ENCODE peak calls at places on chromosomes 11 and 22, in four cellular contexts. One of them, this sample, is unnamed.
A peak's percentile ranks its signal among the peaks of the same experiment; 100 is the strongest.

GRCh38 chr11:2581931-2582435 is 117.8 kb downstream of the KCNQ1OT1 start:
- DNase-seq in cardiac muscle cell: no peak
- DNase-seq in colonic mucosa: no peak
- DNase-seq in PC-9: no peak
- DNase-seq in this sample: peak; percentile 32

GRCh38 chr11:128294001-128294684 is 293.2 kb downstream of the ETS1 start:
- DNase-seq in cardiac muscle cell: no peak
- DNase-seq in colonic mucosa: no peak
- DNase-seq in PC-9: no peak
- DNase-seq in this sample: no peak

GRCh38 chr11:64007160-64007628 is 21.0 kb downstream of the OTUB1 start:
- DNase-seq in cardiac muscle cell: peak; percentile 49
- DNase-seq in colonic mucosa: peak; percentile 27
- DNase-seq in PC-9: no peak
- DNase-seq in this sample: no peak

GRCh38 chr11:36376315-36376887 is 80.3 kb downstream of the PRR5L start:
- DNase-seq in cardiac muscle cell: peak; percentile 22
- DNase-seq in colonic mucosa: peak; percentile 82
- DNase-seq in PC-9: no peak
- DNase-seq in this sample: no peak

GRCh38 chr11:72576661-72577060 is 97.6 kb downstream of the PDE2A start:
- DNase-seq in cardiac muscle cell: no peak
- DNase-seq in colonic mucosa: no peak
- DNase-seq in PC-9: no peak
- DNase-seq in this sample: peak; percentile 26

GRCh38 chr11:75562836-75563484 is 907 bp downstream of the SERPINH1 start:
- DNase-seq in cardiac muscle cell: peak; percentile 53
- DNase-seq in colonic mucosa: no peak
- DNase-seq in PC-9: peak; percentile 51
- DNase-seq in this sample: peak; percentile 56

GRCh38 chr11:62545437-62546243 is 966 bp downstream of the AHNAK start:
- DNase-seq in cardiac muscle cell: peak; percentile 84
- DNase-seq in colonic mucosa: peak; percentile 98
- DNase-seq in PC-9: peak; percentile 87
- DNase-seq in this sample: peak; percentile 93

GRCh38 chr11:66491315-66491935 is 11.2 kb downstream of the DPP3 start:
- DNase-seq in cardiac muscle cell: peak; percentile 34
- DNase-seq in colonic mucosa: no peak
- DNase-seq in PC-9: no peak
- DNase-seq in this sample: no peak

GRCh38 chr11:35337136-35337918 is 82.0 kb downstream of the SLC1A2 start:
- DNase-seq in cardiac muscle cell: no peak
- DNase-seq in colonic mucosa: no peak
- DNase-seq in PC-9: peak; percentile 99
- DNase-seq in this sample: no peak

GRCh38 chr11:67614730-67615454 is 8.2 kb downstream of the NDUFV1 start:
- DNase-seq in cardiac muscle cell: no peak
- DNase-seq in colonic mucosa: no peak
- DNase-seq in PC-9: no peak
- DNase-seq in this sample: no peak

GRCh38 chr22:49997932-49998717 is 14.4 kb downstream of the IL17REL start:
- DNase-seq in cardiac muscle cell: no peak
- DNase-seq in colonic mucosa: no peak
- DNase-seq in PC-9: peak; percentile 32
- DNase-seq in this sample: no peak

GRCh38 chr11:5291207-5291838 is 10.4 kb downstream of the OR51B4 start:
- DNase-seq in cardiac muscle cell: peak; percentile 23
- DNase-seq in colonic mucosa: no peak
- DNase-seq in PC-9: no peak
- DNase-seq in this sample: peak; percentile 17

GRCh38 chr22:46159777-46160176 is 9.5 kb downstream of the PPARA start:
- DNase-seq in cardiac muscle cell: no peak
- DNase-seq in colonic mucosa: no peak
- DNase-seq in PC-9: no peak
- DNase-seq in this sample: no peak

GRCh38 chr11:9669954-9670353 is 6.1 kb downstream of the SWAP70 start:
- DNase-seq in cardiac muscle cell: no peak
- DNase-seq in colonic mucosa: no peak
- DNase-seq in PC-9: no peak
- DNase-seq in this sample: no peak

GRCh38 chr22:48926663-48927062 is 901.0 kb downstream of the BRD1 start:
- DNase-seq in cardiac muscle cell: no peak
- DNase-seq in colonic mucosa: no peak
- DNase-seq in PC-9: no peak
- DNase-seq in this sample: no peak

DNA sequence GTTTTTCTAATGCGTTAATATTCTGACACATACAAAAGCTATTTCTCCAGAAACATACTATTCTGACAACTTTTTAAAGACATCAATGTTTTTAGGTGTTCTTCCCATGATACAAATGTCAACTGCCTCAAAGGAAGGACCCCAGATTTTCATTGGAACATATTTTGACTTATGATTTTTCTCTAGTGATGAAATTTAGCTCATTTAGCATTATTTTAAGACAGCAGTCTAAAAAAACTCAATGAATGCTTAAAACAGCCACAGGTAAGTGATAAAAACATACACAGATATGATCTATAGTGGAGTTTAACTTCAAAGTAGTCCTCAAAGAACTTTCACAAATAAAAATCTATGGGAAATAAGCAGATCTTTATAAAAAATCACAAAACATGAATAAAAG is 24.9 kb downstream of the XKR3 start:
- DNase-seq in cardiac muscle cell: no peak
- DNase-seq in colonic mucosa: no peak
- DNase-seq in PC-9: no peak
- DNase-seq in this sample: no peak
- H3K9me3 ChIP-seq in cardiac muscle cell: no peaks in the 10 kb centered on the region
- H3K9me3 ChIP-seq in colonic mucosa: no peaks in the 10 kb centered on the region
- H3K9me3 ChIP-seq in PC-9: no peaks in the 10 kb centered on the region
- H3K9me3 ChIP-seq in this sample: no peaks in the 10 kb centered on the region

DNA sequence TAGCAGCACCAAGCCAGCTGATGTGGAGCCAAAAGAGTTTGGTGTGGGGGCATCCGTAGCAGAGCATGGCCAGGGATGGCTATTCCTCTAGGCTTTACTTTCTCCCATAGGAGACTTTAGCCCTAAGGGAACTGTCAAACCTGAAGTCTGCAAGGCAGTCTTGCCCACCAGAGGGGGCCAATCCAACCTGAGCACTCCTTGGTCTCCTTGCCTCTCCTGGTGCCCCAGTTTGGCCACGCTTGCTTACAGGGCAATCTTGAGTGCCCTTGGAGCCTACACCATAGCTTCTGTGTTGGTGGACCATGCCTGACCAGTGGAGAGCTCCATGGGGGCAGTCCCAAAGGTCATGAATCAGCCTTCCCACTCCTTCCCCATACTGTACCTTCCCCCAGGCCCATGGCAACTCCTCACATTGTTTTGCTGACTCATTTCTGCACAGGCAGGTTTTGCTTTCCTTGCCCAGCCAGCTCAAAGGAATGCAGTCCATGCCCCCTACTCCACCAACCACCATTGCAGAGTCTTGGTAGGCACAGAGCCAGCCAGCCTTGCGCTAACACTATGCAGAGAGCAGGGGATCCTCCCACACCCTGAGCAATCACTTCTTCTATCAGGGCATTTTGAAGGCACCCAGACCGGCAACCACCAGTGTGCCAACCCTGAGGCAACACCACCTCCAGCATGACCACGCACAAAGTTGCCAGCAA is 1421.2 kb upstream of the RAG2 start:
- DNase-seq in cardiac muscle cell: no peak
- DNase-seq in colonic mucosa: no peak
- DNase-seq in PC-9: peak; percentile 97
- DNase-seq in this sample: no peak
- TF ChIP-seq CTCF in cardiac muscle cell: peak; percentile 10
- TF ChIP-seq CTCF in colonic mucosa: no peak
- TF ChIP-seq CTCF in PC-9: peak; percentile 50
- TF ChIP-seq CTCF in this sample: no peak

GRCh38 chr22:10780281-10780680 is 4747.7 kb upstream of the OR11H1 start:
- DNase-seq in cardiac muscle cell: no peak
- DNase-seq in colonic mucosa: no peak
- DNase-seq in PC-9: no peak
- DNase-seq in this sample: no peak

GRCh38 chr22:10781571-10782403 is 4746.2 kb upstream of the OR11H1 start:
- DNase-seq in cardiac muscle cell: no peak
- DNase-seq in colonic mucosa: no peak
- DNase-seq in PC-9: no peak
- DNase-seq in this sample: no peak

DNA sequence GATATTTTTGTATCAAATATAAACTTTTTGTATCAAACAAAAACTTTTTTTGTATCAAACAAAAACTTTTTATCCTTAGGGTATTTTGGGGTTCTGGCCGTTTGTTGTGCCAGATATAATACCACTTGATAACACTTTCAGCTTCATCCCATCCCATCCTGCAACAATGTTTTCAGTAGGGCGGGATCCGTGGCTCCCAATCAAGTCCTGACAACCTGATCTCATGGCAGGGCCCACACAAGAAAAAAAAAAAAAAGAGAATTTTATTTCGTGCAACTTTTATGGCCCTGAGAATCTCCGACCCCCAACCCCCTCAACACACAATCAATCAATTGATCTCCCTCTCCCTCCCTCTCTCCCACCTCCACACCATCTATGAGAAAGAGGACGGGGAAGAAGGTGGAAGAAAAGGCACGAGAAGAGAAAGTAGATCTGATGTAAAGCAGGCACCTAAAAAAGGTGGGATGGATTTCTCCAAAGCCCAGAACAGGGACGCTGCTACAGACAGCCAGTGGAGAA is 4749.6 kb upstream of the OR11H1 start:
- DNase-seq in cardiac muscle cell: no peak
- DNase-seq in colonic mucosa: no peak
- DNase-seq in PC-9: no peak
- DNase-seq in this sample: no peak
- H3K9me3 ChIP-seq in cardiac muscle cell: peaks cover 13% of the 10 kb centered on the region
- H3K9me3 ChIP-seq in colonic mucosa: peaks cover 6% of the 10 kb centered on the region
- H3K9me3 ChIP-seq in PC-9: no peaks in the 10 kb centered on the region
- H3K9me3 ChIP-seq in this sample: peaks cover 6% of the 10 kb centered on the region

DNA sequence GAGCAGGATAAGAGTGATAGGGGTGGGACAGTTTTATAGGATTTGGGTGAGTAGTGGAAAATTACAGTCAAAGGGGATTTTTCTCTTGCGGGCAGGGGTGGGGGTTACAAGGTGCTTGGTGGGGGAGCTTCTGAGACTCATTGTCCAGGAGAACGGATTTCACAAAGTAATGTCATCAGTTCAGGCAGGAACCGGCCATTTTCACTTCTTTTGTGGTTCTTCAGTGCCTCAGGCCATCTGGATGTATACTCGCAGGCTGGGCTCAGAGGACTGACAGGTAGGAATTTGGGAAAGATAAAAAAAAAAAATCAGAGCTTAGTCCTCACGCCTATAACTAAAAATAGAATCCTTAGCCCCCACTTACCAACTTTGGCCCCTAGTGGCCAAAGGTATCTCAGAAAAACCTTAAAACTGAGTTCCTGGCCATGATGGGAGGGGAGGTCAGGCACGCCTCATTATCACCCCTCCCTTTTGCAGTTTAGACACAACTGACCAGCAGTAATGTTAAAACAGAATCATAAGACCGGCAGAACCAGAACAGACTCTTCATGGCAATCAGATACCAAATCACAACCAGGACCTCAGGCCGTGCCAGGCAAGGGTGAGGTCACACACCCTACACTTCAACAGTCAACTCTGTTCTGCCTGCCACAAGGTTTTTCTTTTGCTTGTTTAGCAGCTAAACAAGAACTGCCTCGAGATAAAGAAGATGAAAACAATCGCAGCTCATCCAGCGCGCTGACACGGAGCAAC is 8.9 kb upstream of the APOBEC3G start:
- DNase-seq in cardiac muscle cell: peak; percentile 50
- DNase-seq in colonic mucosa: no peak
- DNase-seq in PC-9: peak; percentile 97
- DNase-seq in this sample: no peak
- TF ChIP-seq CTCF in cardiac muscle cell: no peak
- TF ChIP-seq CTCF in colonic mucosa: no peak
- TF ChIP-seq CTCF in PC-9: peak; percentile 65
- TF ChIP-seq CTCF in this sample: peak; percentile 13

GRCh38 chr22:20943104-20943933 is 23.7 kb upstream of the AIFM3 start:
- DNase-seq in cardiac muscle cell: no peak
- DNase-seq in colonic mucosa: no peak
- DNase-seq in PC-9: no peak
- DNase-seq in this sample: no peak
- H3K9me3 ChIP-seq in cardiac muscle cell: no peaks in the 10 kb centered on the region
- H3K9me3 ChIP-seq in colonic mucosa: no peaks in the 10 kb centered on the region
- H3K9me3 ChIP-seq in PC-9: no peaks in the 10 kb centered on the region
- H3K9me3 ChIP-seq in this sample: no peaks in the 10 kb centered on the region

GRCh38 chr11:118033443-118033842 is 43.4 kb upstream of the TMPRSS4 start:
- DNase-seq in cardiac muscle cell: no peak
- DNase-seq in colonic mucosa: no peak
- DNase-seq in PC-9: peak; percentile 28
- DNase-seq in this sample: no peak

GRCh38 chr11:118028626-118029025 is 42.4 kb downstream of the IL10RA start:
- DNase-seq in cardiac muscle cell: no peak
- DNase-seq in colonic mucosa: no peak
- DNase-seq in PC-9: no peak
- DNase-seq in this sample: no peak

DNA sequence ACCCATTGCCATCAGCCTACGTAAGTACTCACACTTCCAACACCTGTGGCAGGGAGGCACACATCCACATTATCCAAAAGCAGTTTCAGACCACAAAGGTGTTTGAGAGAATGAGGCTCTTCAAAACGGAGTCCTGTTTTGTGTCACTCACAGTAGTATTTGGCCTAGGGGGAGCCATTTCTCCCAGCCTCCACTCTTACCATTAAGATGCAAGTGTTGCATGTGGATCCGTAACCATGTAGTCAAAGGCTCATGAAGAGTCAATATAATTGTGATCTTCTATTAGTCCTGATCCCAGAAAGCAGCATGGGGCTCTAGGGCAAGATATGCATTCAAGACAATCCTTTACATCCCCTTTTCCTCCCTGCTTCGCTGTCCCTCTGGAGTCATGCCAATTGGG is 41.5 kb downstream of the IL10RA start:
- DNase-seq in cardiac muscle cell: no peak
- DNase-seq in colonic mucosa: no peak
- DNase-seq in PC-9: peak; percentile 29
- DNase-seq in this sample: no peak
- TF ChIP-seq CTCF in cardiac muscle cell: no peak
- TF ChIP-seq CTCF in colonic mucosa: no peak
- TF ChIP-seq CTCF in PC-9: no peak
- TF ChIP-seq CTCF in this sample: no peak

GRCh38 chr11:98842187-98842586 is 178.6 kb upstream of the CNTN5 start:
- DNase-seq in cardiac muscle cell: no peak
- DNase-seq in colonic mucosa: no peak
- DNase-seq in PC-9: no peak
- DNase-seq in this sample: no peak
- H3K9me3 ChIP-seq in cardiac muscle cell: no peaks in the 10 kb centered on the region
- H3K9me3 ChIP-seq in colonic mucosa: no peaks in the 10 kb centered on the region
- H3K9me3 ChIP-seq in PC-9: no peaks in the 10 kb centered on the region
- H3K9me3 ChIP-seq in this sample: peaks cover 5% of the 10 kb centered on the region

DNA sequence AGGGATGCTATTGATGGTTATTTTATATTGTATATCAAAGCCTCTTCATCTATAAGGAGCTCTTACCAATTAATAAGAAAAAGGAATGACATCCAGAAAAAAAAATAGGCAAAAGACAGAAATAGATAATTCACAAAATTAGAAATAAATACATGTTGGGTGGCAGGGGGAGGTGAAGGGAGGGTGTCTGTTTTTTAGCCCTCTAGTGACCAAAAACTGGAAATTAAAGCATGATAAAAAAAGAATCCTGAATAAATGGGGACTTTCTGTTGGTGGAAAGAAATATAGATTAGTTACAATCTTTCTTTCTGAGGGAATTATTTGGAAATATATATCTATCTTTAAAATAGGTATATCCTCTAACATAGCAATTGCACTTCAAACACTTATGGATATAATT is 42.0 kb upstream of the TTC36 start:
- DNase-seq in cardiac muscle cell: no peak
- DNase-seq in colonic mucosa: no peak
- DNase-seq in PC-9: no peak
- DNase-seq in this sample: no peak
- TF ChIP-seq CTCF in cardiac muscle cell: peak; percentile 14
- TF ChIP-seq CTCF in colonic mucosa: no peak
- TF ChIP-seq CTCF in PC-9: peak; percentile 54
- TF ChIP-seq CTCF in this sample: no peak

This sample was measured in Caco-2.